ENCODE peak calls at places on chromosomes 16 and 17, in five cellular contexts. Q is H9, D is H1, X is neuronal stem cell, G is trophoblast cell. J is an unnamed sample.

GRCh38 chr17:79323556-79323955 is 248.9 kb downstream of the ENGASE start:
- DNase-seq in Q (no peak), X (no peak), G (no peak), D (no peak), J (no peak)

GRCh38 chr16:24052466-24053324 is 203.4 kb upstream of the CACNG3 start:
- DNase-seq in Q (no peak), D (no peak), G (no peak), X (no peak), J (no peak)

GRCh38 chr16:5056347-5056746 is 9.4 kb downstream of the C16orf89 start:
- DNase-seq in X (no peak), Q (peak; percentile 81), D (peak; percentile 81), G (no peak), J (peak; percentile 14)

GRCh38 chr16:27191352-27191924 is 11.9 kb upstream of the KDM8 start:
- DNase-seq in Q (no peak), X (no peak), D (no peak), G (no peak), J (no peak)

GRCh38 chr17:45050680-45051059 is 762 bp downstream of the DCAKD start:
- DNase-seq in X (no peak), D (no peak), Q (no peak), G (no peak), J (peak; percentile 44)

GRCh38 chr16:31201511-31202401 is 804 bp downstream of the PYCARD start:
- DNase-seq in X (no peak), D (peak; percentile 81), Q (peak; percentile 82), G (peak; percentile 58), J (peak; percentile 45)

GRCh38 chr16:69107311-69107962 is 2.0 kb downstream of the HAS3 start:
- DNase-seq in G (peak; percentile 45), Q (peak; percentile 47), D (peak; percentile 76), X (peak; percentile 37), J (peak; percentile 18)

GRCh38 chr16:85659336-85659735 is 29.4 kb downstream of the GINS2 start:
- DNase-seq in X (no peak), Q (no peak), G (no peak), D (no peak), J (no peak)

GRCh38 chr16:4894276-4895150 is 42.4 kb downstream of the PPL start:
- DNase-seq in X (no peak), G (no peak), D (no peak), Q (peak; percentile 50), J (no peak)

GRCh38 chr16:35748621-35749252 is 2289.3 kb downstream of the TP53TG3F start:
- DNase-seq in Q (no peak), X (no peak), D (no peak), G (no peak), J (no peak)

GRCh38 chr16:66292241-66292935 is 74.1 kb upstream of the CDH5 start:
- DNase-seq in Q (peak; percentile 16), D (no peak), X (no peak), G (no peak), J (no peak)

GRCh38 chr16:13379266-13379665 is 477.9 kb downstream of the SHISA9 start:
- DNase-seq in X (no peak), Q (no peak), D (no peak), G (no peak), J (no peak)

GRCh38 chr17:3035256-3035967 is 28.0 kb downstream of the OR1D5 start:
- DNase-seq in D (no peak), X (no peak), Q (no peak), G (no peak), J (no peak)

GRCh38 chr17:77437017-77437416 is 296.2 kb downstream of the SEC14L1 start:
- DNase-seq in G (no peak), D (no peak), Q (no peak), X (no peak), J (peak; percentile 78)

GRCh38 chr17:56174421-56174820 is 21.1 kb downstream of the ANKFN1 start:
- DNase-seq in G (no peak), Q (no peak), X (no peak), D (no peak), J (peak; percentile 4)

GRCh38 chr17:56176101-56176500 is 22.8 kb downstream of the ANKFN1 start:
- DNase-seq in G (no peak), X (no peak), Q (no peak), D (no peak), J (peak; percentile 6)

GRCh38 chr17:56173958-56174357 is 20.7 kb downstream of the ANKFN1 start:
- DNase-seq in G (no peak), D (no peak), X (no peak), Q (no peak), J (peak; percentile 3)

GRCh38 chr17:56173026-56173425 is 19.8 kb downstream of the ANKFN1 start:
- DNase-seq in Q (no peak), D (no peak), X (no peak), G (no peak), J (no peak)

DNA sequence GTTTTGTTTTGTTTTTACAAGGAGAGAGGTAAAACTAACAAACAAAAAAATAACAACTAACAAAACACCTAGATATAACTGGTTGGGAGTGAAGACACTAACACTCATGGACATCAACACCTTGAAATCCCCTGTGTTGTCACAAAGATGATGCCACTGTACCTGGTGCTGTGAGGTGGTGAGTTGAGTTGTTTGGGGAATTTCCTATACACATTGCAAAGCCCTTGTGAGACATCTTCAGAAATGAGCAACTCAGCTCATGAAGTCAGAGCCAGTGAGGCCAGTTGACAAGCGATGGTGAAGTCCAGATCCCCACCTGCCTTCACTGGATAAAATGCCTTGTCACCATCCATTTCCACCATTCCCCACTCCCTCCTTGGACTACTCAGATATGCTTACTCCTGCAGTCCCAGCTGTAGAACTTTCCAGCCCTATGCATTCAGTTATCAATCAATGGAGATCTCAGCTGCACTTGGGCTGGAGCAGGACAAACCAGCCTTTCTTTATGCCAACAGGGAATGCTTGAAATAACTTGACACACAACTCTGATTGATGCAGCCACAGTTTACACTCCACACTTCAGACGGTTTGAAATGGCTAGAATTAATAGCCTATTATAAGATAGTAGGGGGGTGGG is 22.1 kb downstream of the ANKFN1 start:
- DNase-seq in G (no peak), Q (no peak), X (no peak), D (no peak), J (peak; percentile 3)
- H4K8ac ChIP-seq in G (no peak overlapping the region), Q (no peak overlapping the region), X (no peak overlapping the region), D (no peak overlapping the region), J (no peak overlapping the region)

GRCh38 chr17:62749926-62750325 is 58.2 kb downstream of the MARCHF10 start:
- DNase-seq in Q (no peak), G (no peak), X (no peak), D (no peak), J (no peak)
- H2BK12ac ChIP-seq in Q (no peak overlapping the region), G (peak overlapping the region; percentile 56), X (no peak overlapping the region), D (peak overlapping the region; percentile 71), J (no peak overlapping the region)

DNA sequence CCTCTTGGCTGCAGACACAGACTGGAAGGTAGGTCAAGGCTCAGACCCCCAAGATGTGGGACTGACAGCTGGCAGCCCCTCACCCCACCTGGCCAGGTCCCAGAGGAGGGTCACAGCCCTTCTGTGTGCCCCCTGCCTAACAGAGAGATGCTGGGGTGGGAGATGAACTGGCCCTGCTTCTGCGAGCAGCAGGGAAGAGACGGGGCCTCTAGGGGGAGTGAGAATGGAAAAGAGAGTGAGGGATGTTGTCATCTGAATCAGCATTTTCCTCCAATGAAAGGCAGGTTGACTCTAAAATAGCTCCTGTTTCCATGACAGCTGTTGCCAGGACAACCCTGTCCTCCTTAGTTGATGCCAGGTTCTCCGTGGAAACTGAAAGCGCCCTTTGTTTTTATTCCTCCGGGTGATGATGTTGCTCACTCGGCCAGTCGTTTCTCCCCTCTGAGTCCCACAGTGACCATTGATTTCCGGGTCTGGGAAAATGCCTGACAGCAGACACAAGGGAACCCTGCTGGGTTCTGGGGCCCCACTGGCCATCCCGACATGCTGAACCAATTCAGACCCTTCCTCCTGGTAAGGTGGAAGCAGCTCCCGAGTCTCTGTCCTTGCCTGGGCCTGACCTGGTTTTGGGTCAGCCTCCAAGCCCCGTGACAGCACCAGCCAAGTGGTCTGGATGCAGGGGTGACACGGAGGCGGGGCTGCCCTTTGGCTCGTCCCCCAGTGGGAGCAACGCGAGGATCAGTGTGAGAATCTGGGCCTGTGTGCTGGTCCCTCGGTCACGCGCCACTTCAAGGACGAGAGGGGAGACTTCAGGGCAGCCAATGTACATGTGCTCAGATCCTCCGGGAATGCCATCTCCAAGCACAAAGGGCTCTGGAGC is 4.7 kb upstream of the NDRG4 start:
- DNase-seq in Q (peak; percentile 91), G (peak; percentile 81), D (peak; percentile 79), X (peak; percentile 97), J (peak; percentile 99)
- H4K8ac ChIP-seq in Q (no peak overlapping the region), G (no peak overlapping the region), D (peak overlapping the region; percentile 94), X (no peak overlapping the region), J (peak overlapping the region; percentile 57)

GRCh38 chr16:7318661-7319060 is 14.0 kb upstream of the RBFOX1 start:
- DNase-seq in Q (no peak), D (no peak), X (no peak), G (no peak), J (no peak)
- H2BK12ac ChIP-seq in Q (no peak overlapping the region), D (no peak overlapping the region), X (no peak overlapping the region), G (no peak overlapping the region), J (no peak overlapping the region)

GRCh38 chr17:4673986-4674770 is 29.8 kb downstream of the PELP1 start:
- DNase-seq in Q (no peak), D (no peak), G (no peak), X (no peak), J (no peak)
- H4K8ac ChIP-seq in Q (no peak overlapping the region), D (no peak overlapping the region), G (no peak overlapping the region), X (no peak overlapping the region), J (no peak overlapping the region)

GRCh38 chr17:46173153-46173552 is 20.1 kb downstream of the KANSL1 start:
- DNase-seq in X (no peak), Q (no peak), G (no peak), D (no peak), J (no peak)
- H2BK12ac ChIP-seq in X (no peak overlapping the region), Q (no peak overlapping the region), G (no peak overlapping the region), D (no peak overlapping the region), J (no peak overlapping the region)

DNA sequence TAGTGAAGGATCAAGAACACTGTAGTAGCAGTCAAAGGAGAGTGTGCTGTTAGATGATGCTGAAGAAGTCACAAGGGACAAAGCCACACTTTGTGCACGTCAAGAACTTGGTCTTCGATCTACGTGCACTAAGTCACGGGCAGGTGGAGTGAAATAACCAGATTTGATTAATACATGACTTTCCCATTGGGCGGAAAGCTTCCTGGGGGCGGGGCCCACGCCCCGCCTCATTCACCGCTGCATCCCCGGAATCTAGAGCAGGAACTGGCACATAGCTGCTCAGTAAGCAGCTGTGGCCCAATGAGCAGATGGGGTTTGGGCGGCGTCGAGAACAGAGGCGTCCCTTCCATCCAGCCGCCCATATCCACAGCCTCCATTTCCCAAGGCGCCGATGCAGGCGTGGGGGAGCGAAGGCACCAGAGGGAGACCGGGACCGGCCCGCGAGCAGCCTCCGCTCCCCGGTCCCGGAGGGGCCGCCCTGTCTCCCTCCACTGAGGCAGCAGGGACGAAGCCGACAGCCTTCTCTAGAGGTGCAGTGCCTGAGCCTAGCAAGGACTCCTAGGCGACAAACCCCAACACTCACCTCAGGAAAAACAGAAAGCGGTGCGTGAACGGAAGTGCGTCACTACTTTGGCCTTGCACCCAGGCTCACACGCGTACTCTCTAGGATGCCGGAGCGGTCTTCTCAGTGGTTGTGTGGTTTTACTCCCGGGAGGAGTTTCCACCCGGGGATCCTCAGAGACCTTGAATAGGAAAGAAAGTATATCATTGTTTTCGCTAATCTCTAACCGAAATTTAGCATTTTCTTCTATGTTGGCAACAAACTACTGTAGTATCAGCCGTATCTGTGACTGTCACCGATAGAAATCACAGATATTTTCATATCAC is 4.9 kb downstream of the ZNF19 start:
- DNase-seq in X (peak; percentile 75), D (peak; percentile 78), Q (peak; percentile 84), G (peak; percentile 89), J (peak; percentile 97)
- H4K8ac ChIP-seq in X (peak overlapping the region; percentile 45), D (peak overlapping the region; percentile 84), Q (no peak overlapping the region), G (peak overlapping the region; percentile 100), J (peak overlapping the region; percentile 83)

J was measured in mesenchymal stem cell.